ENCODE peak calls at places on chromosomes 16 and 17, in six cellular contexts. One of them, this sample, is unnamed.

GRCh38 chr17:28746611-28747045 is 2.8 kb downstream of the TRAF4 start:
- ATAC-seq in CD4-positive, alpha-beta T cell: no peak
- ATAC-seq in left lung: peak
- ATAC-seq in T-cell: no peak
- ATAC-seq in activated CD8-positive, alpha-beta T cell treated with anti-CD3 and anti-CD28 coated beads, Interleukin-2, amount 10 ng/mL, durations not matched to agents 7 days and 5 days: no peak
- ATAC-seq in right cardiac atrium: no peak
- ATAC-seq in this sample: no peak

GRCh38 chr17:16870253-16871245 is 101.4 kb downstream of the TNFRSF13B start:
- ATAC-seq in activated CD8-positive, alpha-beta T cell treated with anti-CD3 and anti-CD28 coated beads, Interleukin-2, amount 10 ng/mL, durations not matched to agents 7 days and 5 days: no peak
- ATAC-seq in CD4-positive, alpha-beta T cell: no peak
- ATAC-seq in left lung: no peak
- ATAC-seq in T-cell: no peak
- ATAC-seq in right cardiac atrium: no peak
- ATAC-seq in this sample: no peak

GRCh38 chr17:418421-418751 is 65.8 kb upstream of the RPH3AL start:
- ATAC-seq in T-cell: peak
- ATAC-seq in CD4-positive, alpha-beta T cell: peak
- ATAC-seq in left lung: no peak
- ATAC-seq in activated CD8-positive, alpha-beta T cell treated with anti-CD3 and anti-CD28 coated beads, Interleukin-2, amount 10 ng/mL, durations not matched to agents 7 days and 5 days: peak
- ATAC-seq in right cardiac atrium: no peak
- ATAC-seq in this sample: peak

GRCh38 chr17:50147841-50148225 is 2.6 kb downstream of the PPP1R9B start:
- ATAC-seq in left lung: no peak
- ATAC-seq in right cardiac atrium: peak
- ATAC-seq in T-cell: no peak
- ATAC-seq in CD4-positive, alpha-beta T cell: no peak
- ATAC-seq in activated CD8-positive, alpha-beta T cell treated with anti-CD3 and anti-CD28 coated beads, Interleukin-2, amount 10 ng/mL, durations not matched to agents 7 days and 5 days: no peak
- ATAC-seq in this sample: no peak

GRCh38 chr16:66020642-66021041 is 345.8 kb upstream of the CDH5 start:
- ATAC-seq in left lung: no peak
- ATAC-seq in CD4-positive, alpha-beta T cell: no peak
- ATAC-seq in activated CD8-positive, alpha-beta T cell treated with anti-CD3 and anti-CD28 coated beads, Interleukin-2, amount 10 ng/mL, durations not matched to agents 7 days and 5 days: no peak
- ATAC-seq in T-cell: no peak
- ATAC-seq in right cardiac atrium: no peak
- ATAC-seq in this sample: peak

GRCh38 chr17:49523706-49524472 is 28.8 kb downstream of the NGFR start:
- ATAC-seq in left lung: peak
- ATAC-seq in activated CD8-positive, alpha-beta T cell treated with anti-CD3 and anti-CD28 coated beads, Interleukin-2, amount 10 ng/mL, durations not matched to agents 7 days and 5 days: peak
- ATAC-seq in right cardiac atrium: no peak
- ATAC-seq in CD4-positive, alpha-beta T cell: peak
- ATAC-seq in T-cell: peak
- ATAC-seq in this sample: no peak

GRCh38 chr16:11105038-11105903 is 150.7 kb downstream of the SOCS1 start:
- ATAC-seq in T-cell: peak
- ATAC-seq in right cardiac atrium: peak
- ATAC-seq in CD4-positive, alpha-beta T cell: peak
- ATAC-seq in left lung: peak
- ATAC-seq in activated CD8-positive, alpha-beta T cell treated with anti-CD3 and anti-CD28 coated beads, Interleukin-2, amount 10 ng/mL, durations not matched to agents 7 days and 5 days: peak
- ATAC-seq in this sample: peak

GRCh38 chr16:68417711-68418301 is 30.5 kb downstream of the SMPD3 start:
- ATAC-seq in activated CD8-positive, alpha-beta T cell treated with anti-CD3 and anti-CD28 coated beads, Interleukin-2, amount 10 ng/mL, durations not matched to agents 7 days and 5 days: peak
- ATAC-seq in right cardiac atrium: peak
- ATAC-seq in left lung: peak
- ATAC-seq in CD4-positive, alpha-beta T cell: peak
- ATAC-seq in T-cell: peak
- ATAC-seq in this sample: peak

GRCh38 chr16:85202631-85203461 is 90.6 kb upstream of the CIBAR2 start:
- ATAC-seq in activated CD8-positive, alpha-beta T cell treated with anti-CD3 and anti-CD28 coated beads, Interleukin-2, amount 10 ng/mL, durations not matched to agents 7 days and 5 days: no peak
- ATAC-seq in left lung: peak
- ATAC-seq in CD4-positive, alpha-beta T cell: no peak
- ATAC-seq in right cardiac atrium: peak
- ATAC-seq in T-cell: no peak
- ATAC-seq in this sample: no peak

GRCh38 chr16:65227041-65227835 is 105.4 kb upstream of the CDH11 start:
- ATAC-seq in right cardiac atrium: no peak
- ATAC-seq in T-cell: no peak
- ATAC-seq in CD4-positive, alpha-beta T cell: no peak
- ATAC-seq in left lung: no peak
- ATAC-seq in activated CD8-positive, alpha-beta T cell treated with anti-CD3 and anti-CD28 coated beads, Interleukin-2, amount 10 ng/mL, durations not matched to agents 7 days and 5 days: no peak
- ATAC-seq in this sample: no peak

GRCh38 chr17:78650093-78650715 is 73.0 kb upstream of the DNAH17 start:
- ATAC-seq in right cardiac atrium: no peak
- ATAC-seq in CD4-positive, alpha-beta T cell: no peak
- ATAC-seq in left lung: no peak
- ATAC-seq in T-cell: no peak
- ATAC-seq in activated CD8-positive, alpha-beta T cell treated with anti-CD3 and anti-CD28 coated beads, Interleukin-2, amount 10 ng/mL, durations not matched to agents 7 days and 5 days: no peak
- ATAC-seq in this sample: no peak

GRCh38 chr17:16178836-16179235 is 36.5 kb downstream of the NCOR1 start:
- ATAC-seq in activated CD8-positive, alpha-beta T cell treated with anti-CD3 and anti-CD28 coated beads, Interleukin-2, amount 10 ng/mL, durations not matched to agents 7 days and 5 days: no peak
- ATAC-seq in left lung: no peak
- ATAC-seq in right cardiac atrium: no peak
- ATAC-seq in T-cell: no peak
- ATAC-seq in CD4-positive, alpha-beta T cell: no peak
- ATAC-seq in this sample: no peak

GRCh38 chr17:17497065-17497844 is 1.1 kb upstream of the RASD1 start:
- ATAC-seq in left lung: no peak
- ATAC-seq in activated CD8-positive, alpha-beta T cell treated with anti-CD3 and anti-CD28 coated beads, Interleukin-2, amount 10 ng/mL, durations not matched to agents 7 days and 5 days: peak
- ATAC-seq in right cardiac atrium: no peak
- ATAC-seq in CD4-positive, alpha-beta T cell: no peak
- ATAC-seq in T-cell: no peak
- ATAC-seq in this sample: no peak

GRCh38 chr17:73069164-73069774 is 23.2 kb downstream of the SLC39A11 start:
- ATAC-seq in activated CD8-positive, alpha-beta T cell treated with anti-CD3 and anti-CD28 coated beads, Interleukin-2, amount 10 ng/mL, durations not matched to agents 7 days and 5 days: no peak
- ATAC-seq in T-cell: no peak
- ATAC-seq in CD4-positive, alpha-beta T cell: no peak
- ATAC-seq in left lung: no peak
- ATAC-seq in right cardiac atrium: no peak
- ATAC-seq in this sample: no peak

GRCh38 chr16:85902366-85903155 is 3.6 kb downstream of the IRF8 start:
- ATAC-seq in CD4-positive, alpha-beta T cell: peak
- ATAC-seq in right cardiac atrium: no peak
- ATAC-seq in left lung: no peak
- ATAC-seq in T-cell: peak
- ATAC-seq in activated CD8-positive, alpha-beta T cell treated with anti-CD3 and anti-CD28 coated beads, Interleukin-2, amount 10 ng/mL, durations not matched to agents 7 days and 5 days: peak
- ATAC-seq in this sample: peak

GRCh38 chr17:50986989-50987660 is 121.0 kb upstream of the TOB1 start:
- ATAC-seq in activated CD8-positive, alpha-beta T cell treated with anti-CD3 and anti-CD28 coated beads, Interleukin-2, amount 10 ng/mL, durations not matched to agents 7 days and 5 days: no peak
- ATAC-seq in CD4-positive, alpha-beta T cell: no peak
- ATAC-seq in left lung: no peak
- ATAC-seq in right cardiac atrium: no peak
- ATAC-seq in T-cell: no peak
- ATAC-seq in this sample: no peak

GRCh38 chr16:66003196-66003595 is 363.3 kb upstream of the CDH5 start:
- ATAC-seq in CD4-positive, alpha-beta T cell: no peak
- ATAC-seq in left lung: peak
- ATAC-seq in T-cell: no peak
- ATAC-seq in right cardiac atrium: no peak
- ATAC-seq in activated CD8-positive, alpha-beta T cell treated with anti-CD3 and anti-CD28 coated beads, Interleukin-2, amount 10 ng/mL, durations not matched to agents 7 days and 5 days: no peak
- ATAC-seq in this sample: no peak

GRCh38 chr16:17617021-17617420 is 146.3 kb upstream of the XYLT1 start:
- ATAC-seq in T-cell: no peak
- ATAC-seq in left lung: no peak
- ATAC-seq in CD4-positive, alpha-beta T cell: no peak
- ATAC-seq in activated CD8-positive, alpha-beta T cell treated with anti-CD3 and anti-CD28 coated beads, Interleukin-2, amount 10 ng/mL, durations not matched to agents 7 days and 5 days: no peak
- ATAC-seq in right cardiac atrium: no peak
- ATAC-seq in this sample: peak

GRCh38 chr17:82737981-82738877 is 2.8 kb downstream of the FN3K start:
- ATAC-seq in CD4-positive, alpha-beta T cell: no peak
- ATAC-seq in activated CD8-positive, alpha-beta T cell treated with anti-CD3 and anti-CD28 coated beads, Interleukin-2, amount 10 ng/mL, durations not matched to agents 7 days and 5 days: no peak
- ATAC-seq in left lung: peak
- ATAC-seq in T-cell: no peak
- ATAC-seq in right cardiac atrium: peak
- ATAC-seq in this sample: no peak

GRCh38 chr16:1154291-1154886 is 1.5 kb downstream of the CACNA1H start:
- ATAC-seq in T-cell: no peak
- ATAC-seq in right cardiac atrium: no peak
- ATAC-seq in left lung: no peak
- ATAC-seq in activated CD8-positive, alpha-beta T cell treated with anti-CD3 and anti-CD28 coated beads, Interleukin-2, amount 10 ng/mL, durations not matched to agents 7 days and 5 days: no peak
- ATAC-seq in CD4-positive, alpha-beta T cell: no peak
- ATAC-seq in this sample: no peak

GRCh38 chr16:67736858-67737257 is 17.7 kb upstream of the GFOD2 start:
- ATAC-seq in activated CD8-positive, alpha-beta T cell treated with anti-CD3 and anti-CD28 coated beads, Interleukin-2, amount 10 ng/mL, durations not matched to agents 7 days and 5 days: no peak
- ATAC-seq in CD4-positive, alpha-beta T cell: no peak
- ATAC-seq in right cardiac atrium: peak
- ATAC-seq in left lung: no peak
- ATAC-seq in T-cell: no peak
- ATAC-seq in this sample: no peak

GRCh38 chr16:88009566-88010342 is 58.5 kb downstream of the BANP start:
- ATAC-seq in CD4-positive, alpha-beta T cell: no peak
- ATAC-seq in left lung: no peak
- ATAC-seq in T-cell: no peak
- ATAC-seq in activated CD8-positive, alpha-beta T cell treated with anti-CD3 and anti-CD28 coated beads, Interleukin-2, amount 10 ng/mL, durations not matched to agents 7 days and 5 days: no peak
- ATAC-seq in right cardiac atrium: no peak
- ATAC-seq in this sample: peak

GRCh38 chr17:81197409-81197795 is 25.4 kb downstream of the CEP131 start:
- ATAC-seq in activated CD8-positive, alpha-beta T cell treated with anti-CD3 and anti-CD28 coated beads, Interleukin-2, amount 10 ng/mL, durations not matched to agents 7 days and 5 days: no peak
- ATAC-seq in T-cell: no peak
- ATAC-seq in left lung: no peak
- ATAC-seq in right cardiac atrium: no peak
- ATAC-seq in CD4-positive, alpha-beta T cell: no peak
- ATAC-seq in this sample: no peak

GRCh38 chr17:15185625-15185991 is 79.5 kb downstream of the PMP22 start:
- ATAC-seq in left lung: peak
- ATAC-seq in T-cell: no peak
- ATAC-seq in CD4-positive, alpha-beta T cell: no peak
- ATAC-seq in activated CD8-positive, alpha-beta T cell treated with anti-CD3 and anti-CD28 coated beads, Interleukin-2, amount 10 ng/mL, durations not matched to agents 7 days and 5 days: no peak
- ATAC-seq in right cardiac atrium: peak
- ATAC-seq in this sample: no peak

GRCh38 chr17:4648741-4649140 is 7.3 kb upstream of the ALOX15 start:
- ATAC-seq in left lung: no peak
- ATAC-seq in activated CD8-positive, alpha-beta T cell treated with anti-CD3 and anti-CD28 coated beads, Interleukin-2, amount 10 ng/mL, durations not matched to agents 7 days and 5 days: no peak
- ATAC-seq in CD4-positive, alpha-beta T cell: no peak
- ATAC-seq in right cardiac atrium: no peak
- ATAC-seq in T-cell: no peak
- ATAC-seq in this sample: no peak

GRCh38 chr17:64534187-64534586 is 27.4 kb downstream of the CEP95 start:
- ATAC-seq in activated CD8-positive, alpha-beta T cell treated with anti-CD3 and anti-CD28 coated beads, Interleukin-2, amount 10 ng/mL, durations not matched to agents 7 days and 5 days: peak
- ATAC-seq in left lung: peak
- ATAC-seq in CD4-positive, alpha-beta T cell: no peak
- ATAC-seq in T-cell: peak
- ATAC-seq in right cardiac atrium: no peak
- ATAC-seq in this sample: no peak

This sample was measured in activated T-helper 17 cell treated with anti-CD3 and anti-CD28 coated beads, Interleukin-2, amount 50 U/mL, for 72 hours.